ENCODE peak calls at places on chromosome 12, in seven cellular contexts. T, R, I, E, B, P and V are unnamed samples.
A peak's percentile ranks its signal among the peaks of the same experiment; 100 is the strongest.

GRCh38 chr12:69739287-69740191 is 879 bp downstream of the RAB3IP start:
- DNase-seq in P (peak; percentile 57), R (peak; percentile 70), T (peak; percentile 81), I (peak; percentile 4), B (peak; percentile 13), E (peak; percentile 64), V (peak; percentile 87)

GRCh38 chr12:54012631-54013398 is 4.0 kb downstream of the HOXC8 start:
- DNase-seq in B (no peak), I (no peak), P (no peak), R (no peak), E (no peak), T (no peak), V (no peak)

GRCh38 chr12:116979109-116979508 is 68.4 kb downstream of the FBXW8 start:
- DNase-seq in I (no peak), E (no peak), T (no peak), R (no peak), B (no peak), P (no peak), V (no peak)

GRCh38 chr12:12645485-12645884 is 33.8 kb downstream of the CREBL2 start:
- DNase-seq in R (no peak), T (no peak), I (peak; percentile 16), P (no peak), B (peak; percentile 40), E (no peak), V (no peak)

GRCh38 chr12:19893514-19893913 is 454.2 kb downstream of the AEBP2 start:
- DNase-seq in T (no peak), P (no peak), E (no peak), B (peak; percentile 54), R (no peak), I (peak; percentile 8), V (no peak)

GRCh38 chr12:99157946-99158345 is 489.6 kb upstream of the GARIN6 start:
- DNase-seq in B (no peak), T (no peak), P (no peak), I (no peak), E (no peak), R (no peak), V (no peak)

GRCh38 chr12:90995041-90995440 is 9.7 kb downstream of the EPYC start:
- DNase-seq in T (no peak), B (no peak), E (no peak), R (no peak), P (no peak), I (no peak), V (no peak)

GRCh38 chr12:80745851-80746250 is 29.1 kb downstream of the MYF5 start:
- DNase-seq in I (no peak), T (no peak), R (no peak), P (no peak), B (no peak), E (no peak), V (no peak)

GRCh38 chr12:117361312-117361670 is at the start of gene NOS1:
- DNase-seq in I (no peak), T (no peak), R (no peak), E (peak; percentile 62), P (no peak), B (no peak), V (no peak)

GRCh38 chr12:95763809-95764253 is 26.7 kb downstream of the NTN4 start:
- DNase-seq in T (no peak), P (no peak), R (peak; percentile 81), I (peak; percentile 52), B (peak; percentile 88), E (no peak), V (peak; percentile 53)

GRCh38 chr12:76020281-76020680 is 11.3 kb downstream of the PHLDA1 start:
- DNase-seq in P (peak; percentile 56), R (no peak), T (no peak), E (no peak), B (peak; percentile 80), I (peak; percentile 81), V (no peak)

GRCh38 chr12:57476993-57477709 is 2.5 kb downstream of the ARHGAP9 start:
- DNase-seq in R (no peak), I (no peak), E (no peak), B (no peak), P (no peak), T (no peak), V (no peak)

GRCh38 chr12:12461923-12462315 is 100.7 kb downstream of the DUSP16 start:
- DNase-seq in E (no peak), I (no peak), R (no peak), P (no peak), B (no peak), T (no peak), V (no peak)

GRCh38 chr12:114405199-114405448 is 820 bp downstream of the TBX5 start:
- DNase-seq in R (no peak), T (no peak), P (no peak), B (no peak), E (no peak), I (no peak), V (no peak)

GRCh38 chr12:23006413-23006812 is 381.4 kb downstream of the ETNK1 start:
- DNase-seq in P (no peak), T (peak; percentile 72), B (no peak), E (no peak), I (no peak), R (no peak), V (no peak)

GRCh38 chr12:50603817-50604639 is 99.2 kb downstream of the DIP2B start:
- DNase-seq in T (no peak), B (peak; percentile 69), R (peak; percentile 88), E (no peak), P (no peak), I (no peak), V (no peak)

GRCh38 chr12:72471806-72472205 is 199.6 kb downstream of the TRHDE start:
- DNase-seq in I (no peak), B (no peak), E (no peak), P (no peak), T (no peak), R (no peak), V (no peak)

GRCh38 chr12:72468505-72468904 is 196.3 kb downstream of the TRHDE start:
- DNase-seq in T (no peak), I (no peak), E (no peak), B (no peak), R (no peak), P (no peak), V (no peak)

GRCh38 chr12:72467985-72468384 is 195.8 kb downstream of the TRHDE start:
- DNase-seq in T (no peak), P (no peak), E (no peak), I (no peak), R (no peak), B (no peak), V (no peak)

GRCh38 chr12:72476301-72476700 is 204.1 kb downstream of the TRHDE start:
- DNase-seq in B (no peak), P (no peak), T (no peak), I (no peak), R (no peak), E (no peak), V (no peak)

GRCh38 chr12:72472350-72472749 is 200.2 kb downstream of the TRHDE start:
- DNase-seq in B (no peak), R (no peak), E (no peak), T (no peak), P (no peak), I (no peak), V (no peak)
- TF ChIP-seq CTCF in B (no peak), R (no peak), E (no peak), T (peak; percentile 14), P (no peak), I (no peak), V (no peak)

DNA sequence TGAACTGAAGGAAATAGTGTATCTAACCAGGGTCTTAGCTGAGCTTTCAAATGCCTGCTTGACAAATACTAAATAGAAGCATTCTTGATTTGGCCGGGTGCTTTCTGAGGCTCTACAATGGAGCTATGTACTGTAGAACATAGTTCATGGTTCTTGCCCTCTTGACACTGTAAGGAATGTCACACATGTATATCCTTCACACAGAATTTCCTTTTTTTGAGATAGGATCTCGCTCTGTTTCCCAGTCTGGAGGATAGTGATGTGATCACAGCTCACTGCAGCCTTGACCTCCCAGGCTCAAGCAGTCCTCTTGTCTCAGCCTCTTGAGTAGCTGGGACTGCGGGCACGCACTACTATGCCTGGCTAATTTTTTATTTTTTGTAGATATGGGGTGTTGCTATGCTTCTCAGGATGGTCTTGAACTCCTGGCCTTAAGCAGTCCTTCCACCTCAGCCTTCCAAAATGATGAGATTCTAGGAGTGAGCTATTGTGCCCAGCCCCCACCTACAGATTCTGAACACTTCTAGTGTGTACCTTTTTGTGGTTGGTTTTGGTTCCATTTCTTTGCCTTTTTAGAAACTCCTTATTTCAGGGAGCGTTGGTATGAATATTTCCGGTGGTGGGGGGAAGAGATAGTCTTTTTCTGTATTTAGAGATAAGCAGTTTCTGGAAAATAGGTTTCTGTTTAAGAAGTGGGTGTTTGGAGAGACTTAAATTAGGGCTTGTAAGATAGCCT is 4.2 kb downstream of the MLXIP start:
- DNase-seq in B (no peak), R (no peak), E (no peak), I (no peak), P (no peak), T (no peak), V (no peak)
- H3K4me3 ChIP-seq in B (no peak overlapping the region), R (no peak overlapping the region), E (no peak overlapping the region), I (no peak overlapping the region), P (no peak overlapping the region), T (no peak overlapping the region), V (no peak overlapping the region)

DNA sequence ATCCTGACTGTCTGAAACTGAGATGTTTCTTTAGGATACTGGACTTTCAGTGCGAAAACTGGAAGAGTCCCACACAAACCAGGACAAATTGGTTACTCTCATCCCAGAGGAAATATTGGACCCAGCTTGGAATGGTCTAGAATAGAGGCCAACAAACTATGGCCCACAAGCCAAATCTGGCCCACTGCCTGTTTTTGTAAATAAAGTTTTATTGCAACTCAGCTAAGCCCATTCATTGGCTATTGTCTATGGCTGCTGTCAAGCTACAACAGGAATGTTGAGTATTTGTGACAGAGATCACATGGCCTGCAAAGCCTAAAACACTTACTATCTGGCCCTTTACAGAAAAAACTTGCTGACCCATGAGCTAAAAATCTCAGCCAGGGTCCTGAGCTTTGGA is 6.5 kb downstream of the WSCD2 start:
- DNase-seq in E (no peak), P (no peak), R (no peak), T (no peak), B (no peak), I (no peak), V (no peak)
- TF ChIP-seq POLR2A in E (no peak), P (no peak), R (no peak), T (no peak), B (no peak), I (no peak), V (no peak)

DNA sequence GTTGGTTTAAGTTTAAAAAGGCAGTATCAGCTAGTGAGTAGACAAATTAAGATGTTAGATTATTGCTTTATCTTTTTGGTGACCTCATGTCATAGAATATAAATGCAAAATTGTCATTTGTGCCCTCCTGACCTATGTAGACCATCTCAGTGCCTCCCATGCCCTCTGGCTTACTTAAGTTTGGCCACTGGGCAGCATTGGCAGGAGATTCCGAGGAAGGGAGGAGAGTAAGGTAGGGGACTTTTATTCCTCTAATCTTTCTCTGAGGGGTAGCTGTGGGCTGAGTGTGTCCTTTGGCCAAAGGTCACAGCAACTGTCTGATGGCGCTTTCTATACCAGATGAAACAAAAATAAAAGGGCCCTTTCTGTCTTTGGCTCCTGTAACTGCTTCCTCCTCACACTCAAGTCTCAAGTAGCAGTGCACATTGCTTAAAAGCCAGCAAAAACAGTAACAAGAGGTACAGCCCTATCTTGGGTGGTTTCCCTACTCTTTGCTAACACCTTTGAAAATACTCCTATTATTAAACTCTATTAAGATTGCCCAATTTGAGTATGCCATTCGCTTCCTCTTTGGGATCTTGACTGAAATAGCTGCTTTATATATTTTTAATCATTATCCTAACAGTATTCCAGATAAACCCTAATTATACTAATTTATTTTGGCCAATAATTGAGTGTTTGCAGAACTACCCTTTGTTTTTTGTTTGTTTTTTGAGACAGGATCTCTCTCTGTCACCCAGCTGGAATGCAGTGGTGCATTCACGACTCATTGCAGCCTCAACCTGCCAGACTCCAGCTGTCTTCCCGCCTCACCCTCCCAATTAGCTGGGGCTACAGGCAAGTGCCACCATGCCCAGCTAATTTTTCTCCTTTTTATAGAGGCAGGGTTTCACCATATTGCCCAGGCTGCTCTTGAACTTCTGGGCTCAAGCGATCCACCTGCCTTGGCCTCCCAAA is 56.5 kb upstream of the KCNH3 start:
- DNase-seq in B (peak; percentile 39), I (no peak), E (no peak), P (no peak), T (no peak), R (no peak), V (no peak)
- TF ChIP-seq CTCF in B (no peak), I (no peak), E (no peak), P (no peak), T (no peak), R (no peak), V (no peak)